ENCODE peak calls at places on chromosomes 3 and 15, in nine cellular contexts. M is sigmoid colon, C is heart left ventricle, Q is H1, N is body of pancreas, E is adrenal gland, B is HepG2, T is lower leg skin, G is Peyer's patch. I is an unnamed sample.
A peak's percentile ranks its signal among the peaks of the same experiment; 100 is the strongest.

GRCh38 chr3:141452045-141452444 is 34.8 kb upstream of the RASA2 start:
- DNase-seq in M (no peak), C (no peak), Q (no peak), N (no peak), E (peak; percentile 51), B (peak; percentile 59), T (no peak), G (no peak), I (peak; percentile 76)

GRCh38 chr3:50125541-50126286 is 29.4 kb upstream of the SEMA3F start:
- DNase-seq in M (peak; percentile 55), C (no peak), Q (no peak), N (no peak), E (no peak), B (no peak), T (no peak), G (peak; percentile 44), I (no peak)

GRCh38 chr3:43699864-43700263 is 9.1 kb downstream of the ABHD5 start:
- DNase-seq in M (no peak), C (no peak), Q (no peak), N (no peak), E (no peak), B (no peak), T (no peak), G (no peak), I (peak; percentile 41)

GRCh38 chr15:57353317-57353804 is 22.9 kb upstream of the CGNL1 start:
- DNase-seq in M (no peak), C (no peak), Q (no peak), N (no peak), E (no peak), B (no peak), T (no peak), G (no peak), I (no peak)

GRCh38 chr3:10194328-10195071 is 29.8 kb downstream of the IRAK2 start:
- DNase-seq in M (no peak), C (peak; percentile 49), Q (no peak), N (no peak), E (peak; percentile 73), B (no peak), T (no peak), G (no peak), I (peak; percentile 62)

GRCh38 chr15:26628071-26628470 is 144.8 kb downstream of the GABRB3 start:
- DNase-seq in M (no peak), C (no peak), Q (no peak), N (no peak), E (no peak), B (no peak), T (no peak), G (no peak), I (no peak)

GRCh38 chr3:161266731-161267150 is 45.6 kb downstream of the NMD3 start:
- DNase-seq in M (no peak), C (no peak), Q (no peak), N (no peak), E (no peak), B (peak; percentile 43), T (no peak), G (no peak), I (no peak)

GRCh38 chr15:85789496-85789875 is 5.2 kb downstream of the KLHL25 start:
- DNase-seq in M (no peak), C (no peak), Q (no peak), N (no peak), E (no peak), B (no peak), T (no peak), G (no peak), I (no peak)

GRCh38 chr3:171654809-171655208 is 155.5 kb downstream of the PLD1 start:
- DNase-seq in M (peak; percentile 81), C (peak; percentile 74), Q (no peak), N (no peak), E (peak; percentile 82), B (no peak), T (peak; percentile 88), G (no peak), I (no peak)

GRCh38 chr3:100057716-100058575 is 56.4 kb downstream of the FILIP1L start:
- DNase-seq in M (no peak), C (no peak), Q (no peak), N (no peak), E (no peak), B (peak; percentile 11), T (no peak), G (no peak), I (no peak)

GRCh38 chr15:38217788-38218609 is 34.6 kb upstream of the SPRED1 start:
- DNase-seq in M (no peak), C (no peak), Q (no peak), N (no peak), E (no peak), B (no peak), T (no peak), G (no peak), I (no peak)

GRCh38 chr3:1350885-1351284 is 258.1 kb downstream of the CNTN6 start:
- DNase-seq in M (no peak), C (no peak), Q (no peak), N (no peak), E (no peak), B (no peak), T (no peak), G (no peak), I (no peak)

GRCh38 chr15:60551147-60551780 is 72.3 kb upstream of the ICE2 start:
- DNase-seq in M (no peak), C (no peak), Q (no peak), N (no peak), E (no peak), B (no peak), T (no peak), G (no peak), I (no peak)

GRCh38 chr3:15367059-15367458 is 34.7 kb upstream of the SH3BP5 start:
- DNase-seq in M (no peak), C (no peak), Q (no peak), N (no peak), E (no peak), B (no peak), T (no peak), G (no peak), I (no peak)

GRCh38 chr15:100092034-100092433 is 249.7 kb downstream of the ADAMTS17 start:
- DNase-seq in M (no peak), C (no peak), Q (no peak), N (no peak), E (no peak), B (no peak), T (no peak), G (no peak), I (no peak)

GRCh38 chr15:51737538-51738305 is at the start of gene LYSMD2:
- DNase-seq in M (peak; percentile 89), C (peak; percentile 89), Q (no peak), N (peak; percentile 73), E (peak; percentile 77), B (no peak), T (peak; percentile 95), G (peak; percentile 83), I (peak; percentile 78)
- TF ChIP-seq POLR2A in M (no peak), C (no peak), Q (no peak), N (peak; percentile 48), E (no peak), B (no peak), T (no peak), G (no peak), I (peak; percentile 63)

DNA sequence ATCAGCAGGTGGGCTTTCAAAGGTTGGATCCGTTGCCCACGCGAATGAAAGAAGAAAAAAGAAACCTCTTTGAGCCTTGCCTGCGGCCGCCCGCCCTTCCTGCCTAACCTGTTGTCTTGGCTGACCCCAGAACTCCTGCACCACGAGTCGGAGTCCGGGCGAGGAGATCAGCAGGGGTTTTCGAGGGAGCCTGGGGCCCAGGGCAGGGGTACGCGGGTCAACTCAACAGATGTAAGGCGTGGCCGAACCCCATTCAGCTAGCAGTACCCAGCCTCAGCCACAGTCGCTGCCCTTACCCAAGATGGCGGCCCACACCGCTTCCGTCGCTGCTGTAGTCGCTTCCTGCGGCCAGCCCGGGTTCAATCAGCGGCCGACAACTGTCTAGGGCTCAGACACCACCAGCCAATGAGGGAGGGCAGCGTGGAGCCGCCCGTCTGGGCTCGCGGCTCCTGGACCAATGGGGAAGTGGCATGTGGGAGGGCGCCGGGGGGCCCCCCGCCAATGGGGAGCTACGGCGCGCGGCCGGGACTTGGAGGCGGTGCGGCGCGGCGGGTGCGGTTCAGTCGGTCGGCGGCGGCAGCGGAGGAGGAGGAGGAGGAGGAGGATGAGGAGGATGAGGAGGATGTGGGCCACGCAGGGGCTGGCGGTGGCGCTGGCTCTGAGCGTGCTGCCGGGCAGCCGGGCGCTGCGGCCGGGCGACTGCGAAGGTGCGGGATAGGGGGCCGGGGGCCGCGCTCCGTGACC is at the start of gene MANF:
- DNase-seq in M (peak; percentile 99), C (peak; percentile 99), Q (peak; percentile 97), N (peak; percentile 98), E (peak; percentile 99), B (peak; percentile 96), T (peak; percentile 100), G (peak; percentile 99), I (peak; percentile 99)
- TF ChIP-seq POLR2A in M (peak; percentile 24), C (peak; percentile 97), Q (no peak), N (peak; percentile 90), E (peak; percentile 87), B (no peak), T (no peak), G (peak; percentile 91), I (peak; percentile 84)

GRCh38 chr15:40769310-40770146 is at the start of gene C15orf62:
- DNase-seq in M (no peak), C (no peak), Q (no peak), N (no peak), E (peak; percentile 73), B (no peak), T (peak; percentile 92), G (peak; percentile 81), I (peak; percentile 73)
- TF ChIP-seq POLR2A in M (no peak), C (no peak), Q (no peak), N (no peak), E (no peak), B (peak; percentile 12), T (no peak), G (peak; percentile 49), I (no peak)

DNA sequence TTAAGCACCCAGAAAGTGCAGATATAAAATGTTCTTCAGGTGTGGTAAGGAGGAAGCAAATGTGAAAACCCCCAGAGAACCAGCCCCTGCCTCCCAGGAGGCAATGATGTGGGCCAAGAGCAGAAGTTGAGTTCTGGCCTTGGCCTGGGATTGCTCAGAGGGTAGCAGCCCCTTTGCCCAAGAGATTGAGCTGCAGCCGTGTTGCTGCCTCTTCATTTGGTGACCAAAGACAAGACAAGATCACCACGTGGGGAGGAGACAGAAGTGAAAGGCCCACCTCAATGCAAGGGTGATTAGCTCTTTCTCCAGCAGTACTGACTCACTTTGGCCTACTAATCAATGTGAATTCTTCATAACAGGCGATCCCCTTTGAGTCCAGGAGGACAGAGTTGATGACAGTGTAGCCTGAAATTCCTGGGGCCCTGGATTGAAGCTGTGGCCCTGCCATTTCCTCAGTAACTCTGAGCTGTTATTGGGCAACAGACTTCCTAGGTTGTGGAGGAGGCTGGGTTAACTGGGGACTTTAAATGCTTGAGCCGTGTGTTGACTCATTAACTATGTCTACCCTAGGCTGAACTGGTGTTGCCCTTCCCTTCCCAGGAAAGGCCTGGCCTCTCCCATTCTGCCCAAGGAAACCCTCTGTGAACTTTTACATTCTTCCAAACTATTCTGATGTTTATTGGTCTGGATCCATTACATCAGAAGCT is 86.5 kb downstream of the ST6GAL1 start:
- DNase-seq in M (no peak), C (no peak), Q (no peak), N (no peak), E (peak; percentile 14), B (peak; percentile 53), T (no peak), G (no peak), I (no peak)
- TF ChIP-seq POLR2A in M (no peak), C (no peak), Q (no peak), N (no peak), E (no peak), B (no peak), T (no peak), G (no peak), I (no peak)